ENCODE peak calls at places on chromosomes 3 and 15, in six cellular contexts. One of them, this sample, is unnamed.
A peak's percentile ranks its signal among the peaks of the same experiment; 100 is the strongest.

GRCh38 chr3:183158552-183159006 is 4.0 kb downstream of the LAMP3 start:
- DNase-seq in A673: peak; percentile 42
- DNase-seq in right cardiac atrium: no peak
- DNase-seq in Peyer's patch: no peak
- DNase-seq in tibial nerve: no peak
- DNase-seq in PC-3: no peak
- DNase-seq in this sample: no peak

GRCh38 chr3:71064288-71064975 is 519.1 kb downstream of the FOXP1 start:
- DNase-seq in Peyer's patch: peak; percentile 73
- DNase-seq in right cardiac atrium: peak; percentile 63
- DNase-seq in A673: peak; percentile 51
- DNase-seq in tibial nerve: no peak
- DNase-seq in PC-3: peak; percentile 57
- DNase-seq in this sample: peak; percentile 56

GRCh38 chr15:64706011-64706911 is 69.1 kb downstream of the RBPMS2 start:
- DNase-seq in PC-3: no peak
- DNase-seq in tibial nerve: no peak
- DNase-seq in right cardiac atrium: no peak
- DNase-seq in Peyer's patch: no peak
- DNase-seq in A673: no peak
- DNase-seq in this sample: no peak

GRCh38 chr3:179565496-179565895 is 2.8 kb downstream of the ACTL6A start:
- DNase-seq in A673: no peak
- DNase-seq in Peyer's patch: no peak
- DNase-seq in right cardiac atrium: no peak
- DNase-seq in tibial nerve: no peak
- DNase-seq in PC-3: peak; percentile 36
- DNase-seq in this sample: no peak

GRCh38 chr3:124315215-124316033 is 323.5 kb upstream of the ROPN1 start:
- DNase-seq in Peyer's patch: peak; percentile 57
- DNase-seq in right cardiac atrium: no peak
- DNase-seq in tibial nerve: no peak
- DNase-seq in PC-3: peak; percentile 85
- DNase-seq in A673: no peak
- DNase-seq in this sample: no peak

GRCh38 chr3:141095546-141095937 is 44.4 kb downstream of the SPSB4 start:
- DNase-seq in A673: no peak
- DNase-seq in PC-3: no peak
- DNase-seq in right cardiac atrium: no peak
- DNase-seq in tibial nerve: no peak
- DNase-seq in Peyer's patch: peak; percentile 7
- DNase-seq in this sample: no peak

GRCh38 chr15:46151786-46152185 is 517.0 kb downstream of the SQOR start:
- DNase-seq in right cardiac atrium: no peak
- DNase-seq in A673: no peak
- DNase-seq in tibial nerve: no peak
- DNase-seq in Peyer's patch: no peak
- DNase-seq in PC-3: peak; percentile 25
- DNase-seq in this sample: no peak

GRCh38 chr3:124292329-124292728 is 300.4 kb upstream of the ROPN1 start:
- DNase-seq in right cardiac atrium: no peak
- DNase-seq in PC-3: peak; percentile 12
- DNase-seq in tibial nerve: no peak
- DNase-seq in Peyer's patch: no peak
- DNase-seq in A673: no peak
- DNase-seq in this sample: no peak

GRCh38 chr15:72231847-72232461 is 964 bp upstream of the PKM start:
- DNase-seq in PC-3: peak; percentile 79
- DNase-seq in A673: peak; percentile 70
- DNase-seq in Peyer's patch: peak; percentile 64
- DNase-seq in right cardiac atrium: peak; percentile 70
- DNase-seq in tibial nerve: peak; percentile 20
- DNase-seq in this sample: no peak

GRCh38 chr3:27483117-27484001 is 825 bp downstream of the SLC4A7 start:
- DNase-seq in PC-3: peak; percentile 66
- DNase-seq in tibial nerve: peak; percentile 61
- DNase-seq in A673: peak; percentile 56
- DNase-seq in right cardiac atrium: peak; percentile 83
- DNase-seq in Peyer's patch: peak; percentile 81
- DNase-seq in this sample: no peak

GRCh38 chr3:18774319-18774877 is 349.3 kb upstream of the SATB1 start:
- DNase-seq in right cardiac atrium: no peak
- DNase-seq in A673: no peak
- DNase-seq in PC-3: peak; percentile 61
- DNase-seq in Peyer's patch: no peak
- DNase-seq in tibial nerve: no peak
- DNase-seq in this sample: no peak

GRCh38 chr3:13600950-13601691 is 52.2 kb downstream of the FBLN2 start:
- DNase-seq in PC-3: peak; percentile 98
- DNase-seq in A673: peak; percentile 17
- DNase-seq in Peyer's patch: no peak
- DNase-seq in tibial nerve: no peak
- DNase-seq in right cardiac atrium: peak; percentile 61
- DNase-seq in this sample: no peak

GRCh38 chr3:148612278-148612677 is 85.4 kb upstream of the AGTR1 start:
- DNase-seq in PC-3: no peak
- DNase-seq in right cardiac atrium: no peak
- DNase-seq in A673: no peak
- DNase-seq in Peyer's patch: no peak
- DNase-seq in tibial nerve: no peak
- DNase-seq in this sample: no peak

GRCh38 chr3:165815682-165816081 is 21.5 kb downstream of the BCHE start:
- DNase-seq in PC-3: no peak
- DNase-seq in Peyer's patch: no peak
- DNase-seq in tibial nerve: no peak
- DNase-seq in A673: no peak
- DNase-seq in right cardiac atrium: no peak
- DNase-seq in this sample: no peak

GRCh38 chr3:24440764-24441464 is 53.7 kb downstream of the THRB start:
- DNase-seq in Peyer's patch: no peak
- DNase-seq in right cardiac atrium: no peak
- DNase-seq in A673: no peak
- DNase-seq in PC-3: no peak
- DNase-seq in tibial nerve: no peak
- DNase-seq in this sample: no peak

GRCh38 chr3:52109556-52110380 is 44.5 kb downstream of the POC1A start:
- DNase-seq in right cardiac atrium: peak; percentile 41
- DNase-seq in tibial nerve: no peak
- DNase-seq in Peyer's patch: no peak
- DNase-seq in PC-3: no peak
- DNase-seq in A673: no peak
- DNase-seq in this sample: no peak

GRCh38 chr3:44003801-44004200 is 237.9 kb upstream of the TOPAZ1 start:
- DNase-seq in right cardiac atrium: no peak
- DNase-seq in Peyer's patch: no peak
- DNase-seq in tibial nerve: no peak
- DNase-seq in A673: no peak
- DNase-seq in PC-3: no peak
- DNase-seq in this sample: no peak
- H3K4me1 ChIP-seq in right cardiac atrium: no peaks in the 10 kb centered on the region
- H3K4me1 ChIP-seq in Peyer's patch: no peaks in the 10 kb centered on the region
- H3K4me1 ChIP-seq in tibial nerve: no peaks in the 10 kb centered on the region
- H3K4me1 ChIP-seq in A673: no peaks in the 10 kb centered on the region
- H3K4me1 ChIP-seq in PC-3: peaks cover 16% of the 10 kb centered on the region
- H3K4me1 ChIP-seq in this sample: peaks cover 2% of the 10 kb centered on the region

GRCh38 chr15:88625943-88626741 is 5.0 kb downstream of the AEN start:
- DNase-seq in right cardiac atrium: no peak
- DNase-seq in PC-3: no peak
- DNase-seq in tibial nerve: no peak
- DNase-seq in Peyer's patch: no peak
- DNase-seq in A673: no peak
- DNase-seq in this sample: peak; percentile 45
- H3K4me1 ChIP-seq in right cardiac atrium: peaks cover 2% of the 10 kb centered on the region
- H3K4me1 ChIP-seq in PC-3: peaks cover 72% of the 10 kb centered on the region
- H3K4me1 ChIP-seq in tibial nerve: no peaks in the 10 kb centered on the region
- H3K4me1 ChIP-seq in Peyer's patch: peaks cover 8% of the 10 kb centered on the region
- H3K4me1 ChIP-seq in A673: peaks cover 13% of the 10 kb centered on the region
- H3K4me1 ChIP-seq in this sample: peaks cover 27% of the 10 kb centered on the region

DNA sequence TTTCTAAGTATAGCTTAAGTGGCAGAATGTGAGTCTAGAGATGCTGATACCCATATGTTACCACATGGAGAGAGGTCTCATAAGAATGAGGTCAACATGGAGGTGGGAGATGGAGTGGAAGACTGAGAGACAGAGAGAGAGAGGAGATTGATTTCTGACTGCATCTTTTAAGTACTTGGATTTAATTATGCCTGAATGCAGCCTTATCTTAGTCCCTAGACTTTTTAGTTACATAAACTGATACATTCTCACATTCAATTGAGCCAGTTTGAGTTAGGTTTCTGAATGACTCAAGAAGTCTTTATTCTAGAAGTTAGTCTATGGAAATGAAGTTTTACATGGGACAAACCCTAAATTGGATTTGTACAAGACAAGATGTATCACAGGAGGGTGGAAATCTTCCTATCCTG is 58.5 kb upstream of the TNFSF10 start:
- DNase-seq in PC-3: no peak
- DNase-seq in right cardiac atrium: no peak
- DNase-seq in Peyer's patch: no peak
- DNase-seq in A673: no peak
- DNase-seq in tibial nerve: no peak
- DNase-seq in this sample: no peak
- H3K4me1 ChIP-seq in PC-3: no peaks in the 10 kb centered on the region
- H3K4me1 ChIP-seq in right cardiac atrium: peaks cover 1% of the 10 kb centered on the region
- H3K4me1 ChIP-seq in Peyer's patch: no peaks in the 10 kb centered on the region
- H3K4me1 ChIP-seq in A673: no peaks in the 10 kb centered on the region
- H3K4me1 ChIP-seq in tibial nerve: no peaks in the 10 kb centered on the region
- H3K4me1 ChIP-seq in this sample: peaks cover 11% of the 10 kb centered on the region

DNA sequence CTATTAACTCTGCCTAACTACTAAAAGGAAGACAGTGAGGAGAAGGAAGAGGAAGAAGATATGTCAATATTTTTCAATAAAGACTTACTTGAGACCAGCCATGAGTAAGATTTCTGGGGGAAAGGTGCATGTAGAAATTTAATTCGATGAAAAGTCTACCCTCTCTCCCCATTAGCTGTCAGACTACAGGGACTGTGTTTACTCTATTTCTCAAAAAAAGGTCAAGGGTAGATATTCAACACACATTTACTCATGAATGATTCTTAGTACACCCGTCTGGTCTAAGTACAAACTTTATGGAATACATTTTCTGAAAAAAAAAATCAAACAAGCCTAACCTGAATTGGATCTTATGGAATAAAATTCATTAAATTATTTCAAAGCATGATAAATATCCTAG is 6.8 kb downstream of the TSPAN3 start:
- DNase-seq in right cardiac atrium: no peak
- DNase-seq in tibial nerve: no peak
- DNase-seq in Peyer's patch: no peak
- DNase-seq in PC-3: peak; percentile 65
- DNase-seq in A673: no peak
- DNase-seq in this sample: no peak
- H3K4me1 ChIP-seq in right cardiac atrium: peaks cover 6% of the 10 kb centered on the region
- H3K4me1 ChIP-seq in tibial nerve: no peaks in the 10 kb centered on the region
- H3K4me1 ChIP-seq in Peyer's patch: no peaks in the 10 kb centered on the region
- H3K4me1 ChIP-seq in PC-3: peaks cover 75% of the 10 kb centered on the region
- H3K4me1 ChIP-seq in A673: peaks cover 58% of the 10 kb centered on the region
- H3K4me1 ChIP-seq in this sample: peaks cover 52% of the 10 kb centered on the region